ENCODE peak calls at places on chromosomes 2 and 18, in seven cellular contexts. One of them, this sample, is unnamed. For H3K27me3, the result is how much of the 10 kb centered on the place peaks cover.

GRCh38 chr2:64179582-64180321 is 35.5 kb upstream of the PELI1 start:
- DNase-seq in A673: no peak
- DNase-seq in uterus: no peak
- DNase-seq in hepatocyte: no peak
- DNase-seq in body of pancreas: no peak
- DNase-seq in foreskin keratinocyte: no peak
- DNase-seq in cardiac muscle cell: no peak
- DNase-seq in this sample: no peak

GRCh38 chr2:156229724-156230362 is 102.7 kb downstream of the NR4A2 start:
- DNase-seq in A673: no peak
- DNase-seq in uterus: no peak
- DNase-seq in hepatocyte: no peak
- DNase-seq in body of pancreas: no peak
- DNase-seq in foreskin keratinocyte: no peak
- DNase-seq in cardiac muscle cell: no peak
- DNase-seq in this sample: no peak

GRCh38 chr2:177881001-177881748 is 191.4 kb downstream of the PDE11A start:
- DNase-seq in A673: no peak
- DNase-seq in uterus: no peak
- DNase-seq in hepatocyte: no peak
- DNase-seq in body of pancreas: no peak
- DNase-seq in foreskin keratinocyte: no peak
- DNase-seq in cardiac muscle cell: no peak
- DNase-seq in this sample: no peak

GRCh38 chr2:74585406-74586182 is 31.1 kb downstream of the DOK1 start:
- DNase-seq in A673: peak
- DNase-seq in uterus: no peak
- DNase-seq in hepatocyte: no peak
- DNase-seq in body of pancreas: no peak
- DNase-seq in foreskin keratinocyte: no peak
- DNase-seq in cardiac muscle cell: peak
- DNase-seq in this sample: no peak

GRCh38 chr2:120175000-120175581 is 48.1 kb downstream of the TMEM185B start:
- DNase-seq in A673: peak
- DNase-seq in uterus: no peak
- DNase-seq in hepatocyte: peak
- DNase-seq in body of pancreas: no peak
- DNase-seq in foreskin keratinocyte: peak
- DNase-seq in cardiac muscle cell: peak
- DNase-seq in this sample: peak

GRCh38 chr2:162196611-162197010 is 44.6 kb upstream of the GCG start:
- DNase-seq in A673: no peak
- DNase-seq in uterus: no peak
- DNase-seq in hepatocyte: no peak
- DNase-seq in body of pancreas: no peak
- DNase-seq in foreskin keratinocyte: peak
- DNase-seq in cardiac muscle cell: peak
- DNase-seq in this sample: peak

GRCh38 chr2:157087373-157088005 is 170.0 kb upstream of the GALNT5 start:
- DNase-seq in A673: no peak
- DNase-seq in uterus: no peak
- DNase-seq in hepatocyte: no peak
- DNase-seq in body of pancreas: no peak
- DNase-seq in foreskin keratinocyte: no peak
- DNase-seq in cardiac muscle cell: peak
- DNase-seq in this sample: peak

GRCh38 chr2:200042102-200042735 is 86.8 kb downstream of the MAIP1 start:
- DNase-seq in A673: no peak
- DNase-seq in uterus: no peak
- DNase-seq in hepatocyte: peak
- DNase-seq in body of pancreas: no peak
- DNase-seq in foreskin keratinocyte: peak
- DNase-seq in cardiac muscle cell: peak
- DNase-seq in this sample: no peak

GRCh38 chr2:196827356-196827755 is 18.2 kb upstream of the C2orf66 start:
- DNase-seq in A673: no peak
- DNase-seq in uterus: no peak
- DNase-seq in hepatocyte: no peak
- DNase-seq in body of pancreas: no peak
- DNase-seq in foreskin keratinocyte: no peak
- DNase-seq in cardiac muscle cell: no peak
- DNase-seq in this sample: no peak

GRCh38 chr2:73359915-73360697 is 25.5 kb upstream of the ALMS1 start:
- DNase-seq in A673: peak
- DNase-seq in uterus: no peak
- DNase-seq in hepatocyte: no peak
- DNase-seq in body of pancreas: no peak
- DNase-seq in foreskin keratinocyte: no peak
- DNase-seq in cardiac muscle cell: peak
- DNase-seq in this sample: no peak

GRCh38 chr2:222320441-222321395 is 21.9 kb upstream of the PAX3 start:
- DNase-seq in A673: no peak
- DNase-seq in uterus: peak
- DNase-seq in hepatocyte: peak
- DNase-seq in body of pancreas: no peak
- DNase-seq in foreskin keratinocyte: no peak
- DNase-seq in cardiac muscle cell: peak
- DNase-seq in this sample: peak

GRCh38 chr2:202361133-202361532 is 15.0 kb upstream of the BMPR2 start:
- DNase-seq in A673: no peak
- DNase-seq in uterus: no peak
- DNase-seq in hepatocyte: no peak
- DNase-seq in body of pancreas: no peak
- DNase-seq in foreskin keratinocyte: no peak
- DNase-seq in cardiac muscle cell: peak
- DNase-seq in this sample: no peak

GRCh38 chr18:64474279-64474678 is 325.4 kb upstream of the LINC00305 start:
- DNase-seq in A673: no peak
- DNase-seq in uterus: no peak
- DNase-seq in hepatocyte: peak
- DNase-seq in body of pancreas: no peak
- DNase-seq in foreskin keratinocyte: no peak
- DNase-seq in cardiac muscle cell: no peak
- DNase-seq in this sample: no peak

GRCh38 chr2:170711774-170712652 is 3.1 kb upstream of the SP5 start:
- DNase-seq in A673: no peak
- DNase-seq in uterus: no peak
- DNase-seq in hepatocyte: peak
- DNase-seq in body of pancreas: peak
- DNase-seq in foreskin keratinocyte: no peak
- DNase-seq in cardiac muscle cell: no peak
- DNase-seq in this sample: no peak

GRCh38 chr2:76050196-76050595 is 339.5 kb upstream of the GCFC2 start:
- DNase-seq in A673: no peak
- DNase-seq in uterus: no peak
- DNase-seq in hepatocyte: no peak
- DNase-seq in body of pancreas: no peak
- DNase-seq in foreskin keratinocyte: no peak
- DNase-seq in cardiac muscle cell: no peak
- DNase-seq in this sample: no peak

GRCh38 chr18:68627812-68628211 is 87.1 kb downstream of the TMX3 start:
- DNase-seq in A673: no peak
- DNase-seq in uterus: no peak
- DNase-seq in hepatocyte: no peak
- DNase-seq in body of pancreas: no peak
- DNase-seq in foreskin keratinocyte: no peak
- DNase-seq in cardiac muscle cell: no peak
- DNase-seq in this sample: no peak

GRCh38 chr2:25362564-25363145 is 20.9 kb upstream of the DNMT3A start:
- DNase-seq in A673: no peak
- DNase-seq in uterus: no peak
- DNase-seq in hepatocyte: no peak
- DNase-seq in body of pancreas: no peak
- DNase-seq in foreskin keratinocyte: no peak
- DNase-seq in cardiac muscle cell: no peak
- DNase-seq in this sample: no peak

GRCh38 chr2:27932396-27932795 is 41.9 kb downstream of the BABAM2 start:
- DNase-seq in A673: no peak
- DNase-seq in uterus: no peak
- DNase-seq in hepatocyte: peak
- DNase-seq in body of pancreas: no peak
- DNase-seq in foreskin keratinocyte: peak
- DNase-seq in cardiac muscle cell: peak
- DNase-seq in this sample: peak

GRCh38 chr2:152763651-152764050 is 45.2 kb downstream of the ARL6IP6 start:
- DNase-seq in A673: no peak
- DNase-seq in uterus: no peak
- DNase-seq in hepatocyte: no peak
- DNase-seq in body of pancreas: no peak
- DNase-seq in foreskin keratinocyte: no peak
- DNase-seq in cardiac muscle cell: no peak
- DNase-seq in this sample: no peak

GRCh38 chr2:120765911-120766757 is 30.5 kb downstream of the GLI2 start:
- DNase-seq in A673: no peak
- DNase-seq in uterus: peak
- DNase-seq in hepatocyte: peak
- DNase-seq in body of pancreas: peak
- DNase-seq in foreskin keratinocyte: no peak
- DNase-seq in cardiac muscle cell: peak
- DNase-seq in this sample: peak

GRCh38 chr2:239264838-239265651 is 135.8 kb downstream of the HDAC4 start:
- DNase-seq in A673: peak
- DNase-seq in uterus: no peak
- DNase-seq in hepatocyte: peak
- DNase-seq in body of pancreas: no peak
- DNase-seq in foreskin keratinocyte: peak
- DNase-seq in cardiac muscle cell: peak
- DNase-seq in this sample: peak

DNA sequence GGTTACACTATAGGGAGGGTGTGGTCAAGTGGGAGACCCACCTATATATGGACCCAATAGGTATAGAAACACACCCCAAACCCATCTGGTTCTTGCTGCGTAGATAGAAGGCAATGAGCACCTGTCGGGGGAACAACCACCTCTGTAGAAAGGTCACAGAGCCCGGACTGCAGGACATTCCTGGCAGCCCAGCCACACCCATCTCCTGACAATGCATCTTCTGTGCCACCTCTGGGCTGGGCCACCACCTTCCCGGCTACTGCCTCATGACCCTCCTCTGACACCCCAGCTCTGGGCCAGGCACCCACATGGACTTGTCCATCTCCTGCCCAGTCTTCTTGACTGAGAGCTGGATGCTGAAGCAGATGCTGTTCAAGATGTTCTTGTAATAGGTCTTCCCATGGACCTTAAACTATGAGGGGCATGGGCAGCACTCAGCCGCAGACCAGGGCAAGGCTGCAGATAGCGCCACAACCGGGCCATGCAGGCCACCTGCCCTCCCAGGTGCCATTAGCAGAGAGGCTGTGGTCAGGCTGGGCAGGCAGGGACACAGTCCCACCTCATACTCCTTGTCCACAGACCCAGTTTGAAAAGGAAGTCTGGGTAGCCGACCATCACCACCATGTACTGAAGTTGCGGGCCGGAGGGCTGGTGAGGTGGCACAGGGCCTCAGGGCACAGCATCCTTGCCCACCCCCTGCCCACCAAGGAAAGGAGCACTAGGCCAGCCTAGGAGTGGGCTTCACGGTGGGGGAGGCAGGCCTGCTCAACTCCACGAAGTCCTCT is 9.3 kb downstream of the ALPG start:
- DNase-seq in A673: no peak
- DNase-seq in uterus: no peak
- DNase-seq in hepatocyte: no peak
- DNase-seq in body of pancreas: no peak
- DNase-seq in foreskin keratinocyte: no peak
- DNase-seq in cardiac muscle cell: no peak
- DNase-seq in this sample: no peak
- H3K27me3 ChIP-seq in A673: half or more
- H3K27me3 ChIP-seq in uterus: under half
- H3K27me3 ChIP-seq in hepatocyte: half or more
- H3K27me3 ChIP-seq in body of pancreas: under half
- H3K27me3 ChIP-seq in foreskin keratinocyte: half or more
- H3K27me3 ChIP-seq in cardiac muscle cell: half or more
- H3K27me3 ChIP-seq in this sample: under half

GRCh38 chr2:127566139-127566417 is 30.6 kb downstream of the MYO7B start:
- DNase-seq in A673: no peak
- DNase-seq in uterus: no peak
- DNase-seq in hepatocyte: no peak
- DNase-seq in body of pancreas: no peak
- DNase-seq in foreskin keratinocyte: no peak
- DNase-seq in cardiac muscle cell: no peak
- DNase-seq in this sample: no peak
- H3K27me3 ChIP-seq in A673: under half
- H3K27me3 ChIP-seq in uterus: under half
- H3K27me3 ChIP-seq in hepatocyte: under half
- H3K27me3 ChIP-seq in body of pancreas: under half
- H3K27me3 ChIP-seq in foreskin keratinocyte: under half
- H3K27me3 ChIP-seq in cardiac muscle cell: under half
- H3K27me3 ChIP-seq in this sample: under half

GRCh38 chr18:70385474-70385873 is 96.6 kb downstream of the SOCS6 start:
- DNase-seq in A673: peak
- DNase-seq in uterus: no peak
- DNase-seq in hepatocyte: no peak
- DNase-seq in body of pancreas: no peak
- DNase-seq in foreskin keratinocyte: no peak
- DNase-seq in cardiac muscle cell: no peak
- DNase-seq in this sample: no peak

GRCh38 chr18:70384181-70384790 is 95.4 kb downstream of the SOCS6 start:
- DNase-seq in A673: peak
- DNase-seq in uterus: no peak
- DNase-seq in hepatocyte: peak
- DNase-seq in body of pancreas: no peak
- DNase-seq in foreskin keratinocyte: peak
- DNase-seq in cardiac muscle cell: peak
- DNase-seq in this sample: no peak

GRCh38 chr18:70387018-70387417 is 98.2 kb downstream of the SOCS6 start:
- DNase-seq in A673: no peak
- DNase-seq in uterus: no peak
- DNase-seq in hepatocyte: no peak
- DNase-seq in body of pancreas: no peak
- DNase-seq in foreskin keratinocyte: no peak
- DNase-seq in cardiac muscle cell: no peak
- DNase-seq in this sample: no peak

GRCh38 chr18:70382992-70383717 is 94.3 kb downstream of the SOCS6 start:
- DNase-seq in A673: no peak
- DNase-seq in uterus: no peak
- DNase-seq in hepatocyte: no peak
- DNase-seq in body of pancreas: no peak
- DNase-seq in foreskin keratinocyte: no peak
- DNase-seq in cardiac muscle cell: no peak
- DNase-seq in this sample: no peak

GRCh38 chr18:70386582-70386981 is 97.7 kb downstream of the SOCS6 start:
- DNase-seq in A673: no peak
- DNase-seq in uterus: no peak
- DNase-seq in hepatocyte: no peak
- DNase-seq in body of pancreas: no peak
- DNase-seq in foreskin keratinocyte: no peak
- DNase-seq in cardiac muscle cell: no peak
- DNase-seq in this sample: no peak
- H3K27me3 ChIP-seq in A673: under half
- H3K27me3 ChIP-seq in uterus: under half
- H3K27me3 ChIP-seq in hepatocyte: under half
- H3K27me3 ChIP-seq in body of pancreas: under half
- H3K27me3 ChIP-seq in foreskin keratinocyte: under half
- H3K27me3 ChIP-seq in cardiac muscle cell: under half
- H3K27me3 ChIP-seq in this sample: under half

DNA sequence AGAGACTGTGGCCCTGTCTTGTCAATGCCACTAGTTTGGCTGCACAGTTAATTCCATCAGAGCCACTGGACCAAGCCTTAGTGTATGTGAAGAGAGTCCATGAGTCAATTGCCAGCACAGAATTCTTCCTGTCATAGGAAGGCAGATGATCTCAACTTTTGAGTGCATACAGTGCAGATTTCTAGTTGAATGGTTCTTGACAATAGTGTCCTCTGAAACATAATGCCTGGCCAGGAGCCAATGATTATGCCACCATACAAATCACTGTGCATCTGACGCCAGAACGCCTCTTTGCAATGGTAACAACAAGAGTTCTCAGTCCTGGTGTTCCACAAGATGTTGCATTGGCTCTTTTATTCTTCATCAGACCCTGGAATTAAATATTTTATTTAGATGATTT is 7.1 kb downstream of the NEUROD1 start:
- DNase-seq in A673: peak
- DNase-seq in uterus: no peak
- DNase-seq in hepatocyte: no peak
- DNase-seq in body of pancreas: no peak
- DNase-seq in foreskin keratinocyte: no peak
- DNase-seq in cardiac muscle cell: no peak
- DNase-seq in this sample: no peak
- H3K27me3 ChIP-seq in A673: under half
- H3K27me3 ChIP-seq in uterus: under half
- H3K27me3 ChIP-seq in hepatocyte: under half
- H3K27me3 ChIP-seq in body of pancreas: under half
- H3K27me3 ChIP-seq in foreskin keratinocyte: half or more
- H3K27me3 ChIP-seq in cardiac muscle cell: half or more
- H3K27me3 ChIP-seq in this sample: under half